ENCODE peak calls at places on chromosomes 6 and 20, in five cellular contexts. Q, V, S, H and E are unnamed samples.

GRCh38 chr6:130872250-130873095 is 45.3 kb downstream of the SMLR1 start:
- DNase-seq in Q (peak; percentile 79), V (peak; percentile 73), S (peak; percentile 39), H (peak; percentile 47), E (no peak)

GRCh38 chr6:80132942-80133517 is 26.6 kb downstream of the BCKDHB start:
- DNase-seq in Q (peak; percentile 47), V (peak; percentile 47), S (peak; percentile 47), H (peak; percentile 73), E (no peak)

GRCh38 chr20:34943808-34944568 is 11.6 kb downstream of the GSS start:
- DNase-seq in Q (no peak), V (no peak), S (no peak), H (no peak), E (no peak)

GRCh38 chr6:157951828-157952227 is 29.8 kb upstream of the SYNJ2 start:
- DNase-seq in Q (no peak), V (no peak), S (no peak), H (no peak), E (no peak)

GRCh38 chr20:32445539-32446273 is 87.6 kb downstream of the ASXL1 start:
- DNase-seq in Q (no peak), V (no peak), S (no peak), H (no peak), E (no peak)

GRCh38 chr6:101578306-101578705 is 184.8 kb downstream of the GRIK2 start:
- DNase-seq in Q (no peak), V (no peak), S (no peak), H (no peak), E (no peak)

GRCh38 chr6:1281746-1282145 is 30.2 kb upstream of the FOXQ1 start:
- DNase-seq in Q (no peak), V (no peak), S (no peak), H (no peak), E (no peak)

GRCh38 chr6:90458353-90459224 is 128.3 kb downstream of the MAP3K7 start:
- DNase-seq in Q (no peak), V (no peak), S (no peak), H (no peak), E (no peak)

GRCh38 chr20:60352017-60352416 is 393.8 kb downstream of the CDH26 start:
- DNase-seq in Q (no peak), V (no peak), S (no peak), H (no peak), E (no peak)

GRCh38 chr6:89763550-89763949 is 56.0 kb downstream of the MDN1 start:
- DNase-seq in Q (no peak), V (no peak), S (peak; percentile 20), H (peak; percentile 22), E (no peak)

GRCh38 chr20:1876975-1877603 is 18.1 kb upstream of the SIRPA start:
- DNase-seq in Q (peak; percentile 43), V (no peak), S (peak; percentile 9), H (no peak), E (no peak)

GRCh38 chr20:58579819-58580492 is 64.8 kb upstream of the APCDD1L start:
- DNase-seq in Q (no peak), V (no peak), S (no peak), H (no peak), E (no peak)

GRCh38 chr6:7341271-7341670 is 28.3 kb upstream of the SSR1 start:
- DNase-seq in Q (no peak), V (no peak), S (no peak), H (no peak), E (no peak)

GRCh38 chr6:24856246-24856599 is 57.5 kb upstream of the ARMH2 start:
- DNase-seq in Q (no peak), V (no peak), S (no peak), H (no peak), E (no peak)
- TF ChIP-seq CTCF in Q (no peak), V (no peak), S (no peak), H (no peak), E (no peak)

GRCh38 chr20:64119681-64120341 is 12.4 kb upstream of the NPBWR2 start:
- DNase-seq in Q (no peak), V (peak; percentile 37), S (no peak), H (no peak), E (no peak)
- H3K4me3 ChIP-seq in Q (no peak overlapping the region), V (no peak overlapping the region), S (no peak overlapping the region), H (no peak overlapping the region), E (no peak overlapping the region)

GRCh38 chr6:105401247-105402089 is 1.4 kb downstream of the PREP start:
- DNase-seq in Q (no peak), V (no peak), S (no peak), H (peak; percentile 68), E (no peak)

GRCh38 chr6:105400501-105400900 is 2.4 kb downstream of the PREP start:
- DNase-seq in Q (peak; percentile 43), V (no peak), S (no peak), H (no peak), E (no peak)

GRCh38 chr6:105402981-105403935 is at the start of gene PREP:
- DNase-seq in Q (peak; percentile 92), V (peak; percentile 92), S (peak; percentile 87), H (peak; percentile 90), E (no peak)

GRCh38 chr6:105398859-105399258 is 4.0 kb downstream of the PREP start:
- DNase-seq in Q (no peak), V (no peak), S (no peak), H (no peak), E (no peak)

DNA sequence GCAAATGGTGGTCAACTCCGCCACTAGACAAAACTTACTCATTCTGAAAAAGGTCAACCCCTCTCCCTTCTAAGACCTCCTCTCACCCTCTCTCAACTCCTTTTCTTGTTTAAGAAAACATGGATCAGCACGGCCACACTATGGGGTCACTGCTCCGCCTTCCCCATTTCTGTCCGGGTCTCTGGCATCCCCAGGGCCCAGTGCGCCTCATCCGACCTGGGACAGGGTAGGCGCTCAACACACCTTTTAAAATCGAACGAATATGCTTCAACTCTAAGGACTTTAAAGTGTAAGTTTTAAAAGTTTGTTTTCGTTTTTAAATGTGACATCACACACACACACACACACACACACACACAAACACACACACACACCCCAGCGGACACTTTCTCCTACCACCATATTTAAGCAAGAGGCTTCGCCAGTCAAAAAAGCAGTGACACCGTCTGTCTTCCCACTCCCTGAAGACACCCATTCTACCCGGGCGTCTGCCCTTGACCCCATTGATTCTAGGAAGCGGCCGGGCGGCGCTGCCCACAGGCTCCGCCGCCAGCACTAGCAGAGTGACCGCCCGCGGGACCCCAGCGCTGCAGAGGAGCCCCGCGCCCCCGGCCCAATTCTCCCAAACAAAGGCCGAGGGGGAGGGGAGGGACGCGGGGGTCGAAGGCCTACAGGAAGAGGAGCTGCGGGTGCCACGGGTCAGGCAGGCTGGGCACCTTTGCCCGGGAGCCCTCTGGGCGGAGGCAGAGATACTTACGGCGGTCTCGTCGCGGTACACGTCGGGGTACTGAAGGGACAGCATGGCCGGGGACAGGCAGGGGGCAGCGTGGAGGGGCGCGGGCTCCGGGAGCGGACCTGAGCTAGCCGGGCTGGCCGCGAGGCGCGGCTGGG is 547 bp downstream of the PREP start:
- DNase-seq in Q (peak; percentile 21), V (no peak), S (no peak), H (peak; percentile 52), E (no peak)
- TF ChIP-seq CTCF in Q (no peak), V (no peak), S (no peak), H (no peak), E (no peak)

DNA sequence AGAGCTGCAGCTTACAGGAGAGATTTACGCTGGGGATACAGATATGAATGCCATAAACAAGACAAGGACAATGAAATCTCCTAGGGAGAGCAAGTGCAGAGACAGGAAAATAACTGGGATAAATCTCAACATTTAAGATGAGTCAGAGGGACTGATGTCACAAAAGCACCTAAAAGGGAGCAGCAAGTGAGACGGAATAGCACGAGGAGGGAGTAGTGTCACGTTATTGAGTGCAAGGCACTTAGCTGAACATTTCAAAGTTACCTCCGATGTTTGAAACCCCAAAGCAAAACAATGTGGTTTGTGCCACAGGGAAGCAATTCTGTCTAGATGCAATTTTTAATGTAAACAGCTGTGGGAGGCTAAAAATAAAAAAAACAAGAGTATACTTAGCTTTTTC is 1131.7 kb upstream of the EYS start:
- DNase-seq in Q (no peak), V (no peak), S (no peak), H (no peak), E (no peak)
- H3K4me3 ChIP-seq in Q (no peak overlapping the region), V (no peak overlapping the region), S (no peak overlapping the region), H (no peak overlapping the region), E (no peak overlapping the region)

GRCh38 chr20:41078329-41078728 is 49.7 kb downstream of the TOP1 start:
- DNase-seq in Q (peak; percentile 48), V (no peak), S (no peak), H (peak; percentile 65), E (peak; percentile 33)
- TF ChIP-seq CTCF in Q (peak; percentile 55), V (peak; percentile 54), S (peak; percentile 40), H (peak; percentile 72), E (peak; percentile 37)

GRCh38 chr20:63696628-63697356 is at the start of gene TNFRSF6B:
- DNase-seq in Q (no peak), V (no peak), S (no peak), H (no peak), E (no peak)
- H3K4me3 ChIP-seq in Q (peak within 1 kb of the TSS; percentile 24), V (peak within 1 kb of the TSS; percentile 40), S (peak within 1 kb of the TSS; percentile 40), H (peak within 1 kb of the TSS; percentile 24), E (peak within 1 kb of the TSS; percentile 12)

DNA sequence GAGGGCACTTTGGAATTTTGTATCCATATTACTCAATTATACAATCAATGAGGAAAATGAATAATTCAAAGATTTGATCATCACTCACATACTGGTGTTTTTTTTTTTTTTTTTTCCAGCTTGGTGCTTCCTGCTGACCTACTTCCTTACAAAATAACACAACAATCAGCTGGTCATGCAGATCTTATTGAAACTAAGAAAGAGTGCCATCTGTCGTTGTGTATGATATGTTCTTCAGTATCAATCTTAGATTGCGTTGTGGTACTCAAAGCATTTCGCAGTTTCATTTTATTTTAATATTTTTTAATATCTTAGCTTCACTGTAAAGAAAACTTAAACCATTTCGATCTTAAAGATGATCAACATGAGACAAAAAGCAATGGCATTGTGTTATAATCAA is 155.6 kb downstream of the OGFRL1 start:
- DNase-seq in Q (no peak), V (no peak), S (no peak), H (no peak), E (no peak)
- TF ChIP-seq CTCF in Q (no peak), V (peak; percentile 11), S (no peak), H (no peak), E (no peak)

GRCh38 chr6:136549359-136550044 is 720 bp downstream of the MAP7 start:
- DNase-seq in Q (peak; percentile 56), V (peak; percentile 50), S (no peak), H (no peak), E (no peak)
- H3K4me3 ChIP-seq in Q (peak overlapping the region; percentile 98), V (peak overlapping the region; percentile 68), S (peak overlapping the region; percentile 66), H (peak overlapping the region; percentile 59), E (peak overlapping the region; percentile 66)